ENCODE peak calls at places on chromosome 4, in six cellular contexts. K is H54, S is globus pallidus, P is NCI-H1417 treated with DMSO at 0.1 percent for 48 hours, Q is HFF-Myc, Y is smooth muscle cell of the brain vasculature. B is an unnamed sample.

GRCh38 chr4:140059159-140059558 is 94.8 kb downstream of the MAML3 start:
- DNase-seq in K (no peak), S (no peak), P (no peak), Q (no peak), Y (no peak), B (peak)

GRCh38 chr4:182653596-182653995 is 263.6 kb downstream of the DCTD start:
- DNase-seq in K (no peak), S (no peak), P (no peak), Q (no peak), Y (peak), B (peak)

GRCh38 chr4:13910556-13910955 is 283.0 kb upstream of the BOD1L1 start:
- DNase-seq in K (no peak), S (no peak), P (no peak), Q (no peak), Y (no peak), B (no peak)

GRCh38 chr4:1012031-1012739 is 759 bp downstream of the FGFRL1 start:
- DNase-seq in K (peak), S (no peak), P (no peak), Q (no peak), Y (no peak), B (no peak)

GRCh38 chr4:108170729-108171540 is 2.2 kb upstream of the LEF1 start:
- DNase-seq in K (no peak), S (no peak), P (no peak), Q (no peak), Y (no peak), B (no peak)

GRCh38 chr4:113499696-113500095 is 261.8 kb downstream of the CAMK2D start:
- DNase-seq in K (peak), S (no peak), P (no peak), Q (peak), Y (peak), B (peak)

GRCh38 chr4:151407466-151408379 is 1.3 kb upstream of the FHIP1A start:
- DNase-seq in K (no peak), S (peak), P (no peak), Q (no peak), Y (no peak), B (no peak)

GRCh38 chr4:119037709-119038463 is 97.7 kb upstream of the MYOZ2 start:
- DNase-seq in K (no peak), S (no peak), P (no peak), Q (no peak), Y (no peak), B (no peak)